ENCODE peak calls at places on chromosomes 2 and 18, in four cellular contexts. H is CD8-positive, alpha-beta T cell; R is fibroblast of pulmonary artery; I is suprapubic skin. J is an unnamed sample.

GRCh38 chr2:195573314-195573713 is 83.7 kb upstream of the SLC39A10 start:
- DNase-seq in H (no peak), R (no peak), I (no peak), J (no peak)

GRCh38 chr2:229237270-229237669 is 33.8 kb downstream of the PID1 start:
- DNase-seq in H (no peak), R (no peak), I (no peak), J (no peak)

GRCh38 chr2:46655551-46656436 is 176.4 kb downstream of the TMEM247 start:
- DNase-seq in H (no peak), R (peak; percentile 68), I (no peak), J (no peak)

GRCh38 chr2:135052042-135052876 is at the start of gene RAB3GAP1:
- DNase-seq in H (peak; percentile 91), R (peak; percentile 84), I (peak; percentile 84), J (peak; percentile 86)

GRCh38 chr18:10207682-10208081 is 246.8 kb upstream of the APCDD1 start:
- DNase-seq in H (no peak), R (no peak), I (no peak), J (no peak)

GRCh38 chr2:68594674-68595492 is 48.5 kb upstream of the PROKR1 start:
- DNase-seq in H (peak; percentile 68), R (peak; percentile 53), I (no peak), J (peak; percentile 50)

GRCh38 chr2:102053096-102053495 is 61.3 kb downstream of the IL1R2 start:
- DNase-seq in H (no peak), R (no peak), I (no peak), J (no peak)

GRCh38 chr18:44765451-44765850 is 84.8 kb downstream of the SETBP1 start:
- DNase-seq in H (no peak), R (no peak), I (no peak), J (no peak)

GRCh38 chr2:187580462-187581124 is 26.4 kb upstream of the TFPI start:
- DNase-seq in H (no peak), R (peak; percentile 90), I (no peak), J (peak; percentile 46)

GRCh38 chr2:180944372-180944771 is 36.0 kb upstream of the UBE2E3 start:
- DNase-seq in H (no peak), R (no peak), I (no peak), J (no peak)

GRCh38 chr2:30584116-30584515 is 137.1 kb downstream of the LCLAT1 start:
- DNase-seq in H (no peak), R (no peak), I (no peak), J (no peak)

GRCh38 chr2:186518945-186519344 is 32.9 kb downstream of the ZC3H15 start:
- DNase-seq in H (no peak), R (peak; percentile 83), I (no peak), J (no peak)

GRCh38 chr2:9657083-9657482 is 26.3 kb upstream of the YWHAQ start:
- DNase-seq in H (no peak), R (no peak), I (no peak), J (no peak)

GRCh38 chr2:100954044-100954420 is 48.1 kb upstream of the RPL31 start:
- DNase-seq in H (no peak), R (no peak), I (no peak), J (no peak)

GRCh38 chr18:66013976-66014375 is 263.2 kb downstream of the CDH7 start:
- DNase-seq in H (no peak), R (peak; percentile 0), I (no peak), J (no peak)

GRCh38 chr2:31937741-31938140 is 73.1 kb downstream of the MEMO1 start:
- DNase-seq in H (no peak), R (peak; percentile 13), I (no peak), J (no peak)

GRCh38 chr2:73436019-73436418 is 50.4 kb downstream of the ALMS1 start:
- DNase-seq in H (no peak), R (no peak), I (no peak), J (no peak)

GRCh38 chr2:53028746-53029423 is 738.7 kb upstream of the CHAC2 start:
- DNase-seq in H (no peak), R (no peak), I (no peak), J (no peak)

GRCh38 chr2:241314181-241314932 is 1.1 kb downstream of the HDLBP start:
- DNase-seq in H (no peak), R (peak; percentile 69), I (no peak), J (no peak)

GRCh38 chr2:159249955-159250723 is 36.4 kb downstream of the WDSUB1 start:
- DNase-seq in H (no peak), R (peak; percentile 73), I (no peak), J (peak; percentile 86)

GRCh38 chr2:216545359-216545758 is 46.7 kb downstream of the RPL37A start:
- DNase-seq in H (no peak), R (no peak), I (no peak), J (no peak)

GRCh38 chr18:58385472-58385871 is 243.4 kb downstream of the ALPK2 start:
- DNase-seq in H (no peak), R (no peak), I (no peak), J (no peak)

GRCh38 chr2:10659898-10660568 is 29.7 kb downstream of the NOL10 start:
- DNase-seq in H (no peak), R (peak; percentile 82), I (no peak), J (peak; percentile 4)

GRCh38 chr18:59006461-59007067 is 133.1 kb upstream of the SEC11C start:
- DNase-seq in H (no peak), R (peak; percentile 79), I (peak; percentile 20), J (no peak)

GRCh38 chr2:199704358-199705238 is 146.4 kb downstream of the FTCDNL1 start:
- DNase-seq in H (no peak), R (peak; percentile 18), I (no peak), J (peak; percentile 32)

GRCh38 chr18:3721771-3722661 is 272.0 kb downstream of the TGIF1 start:
- DNase-seq in H (no peak), R (no peak), I (no peak), J (no peak)

GRCh38 chr2:85353876-85354285 is 447 bp downstream of the RETSAT start:
- DNase-seq in H (no peak), R (peak; percentile 27), I (no peak), J (no peak)

GRCh38 chr2:85355521-85355920 is 952 bp downstream of the ELMOD3 start:
- DNase-seq in H (no peak), R (no peak), I (no peak), J (no peak)

GRCh38 chr2:85356186-85356585 is 1.6 kb downstream of the ELMOD3 start:
- DNase-seq in H (no peak), R (no peak), I (no peak), J (no peak)

GRCh38 chr2:85355073-85355410 is 473 bp downstream of the ELMOD3 start:
- DNase-seq in H (no peak), R (no peak), I (no peak), J (no peak)

GRCh38 chr2:85354286-85355072 is at the start of the genes ELMOD3 and RETSAT:
- DNase-seq in H (peak; percentile 95), R (peak; percentile 100), I (peak; percentile 98), J (peak; percentile 99)
- H3K4me3 ChIP-seq in H (peak within 1 kb of the TSS; percentile 94), R (peak within 1 kb of the TSS; percentile 97), I (peak within 1 kb of the TSS; percentile 60), J (peak within 1 kb of the TSS; percentile 82)

DNA sequence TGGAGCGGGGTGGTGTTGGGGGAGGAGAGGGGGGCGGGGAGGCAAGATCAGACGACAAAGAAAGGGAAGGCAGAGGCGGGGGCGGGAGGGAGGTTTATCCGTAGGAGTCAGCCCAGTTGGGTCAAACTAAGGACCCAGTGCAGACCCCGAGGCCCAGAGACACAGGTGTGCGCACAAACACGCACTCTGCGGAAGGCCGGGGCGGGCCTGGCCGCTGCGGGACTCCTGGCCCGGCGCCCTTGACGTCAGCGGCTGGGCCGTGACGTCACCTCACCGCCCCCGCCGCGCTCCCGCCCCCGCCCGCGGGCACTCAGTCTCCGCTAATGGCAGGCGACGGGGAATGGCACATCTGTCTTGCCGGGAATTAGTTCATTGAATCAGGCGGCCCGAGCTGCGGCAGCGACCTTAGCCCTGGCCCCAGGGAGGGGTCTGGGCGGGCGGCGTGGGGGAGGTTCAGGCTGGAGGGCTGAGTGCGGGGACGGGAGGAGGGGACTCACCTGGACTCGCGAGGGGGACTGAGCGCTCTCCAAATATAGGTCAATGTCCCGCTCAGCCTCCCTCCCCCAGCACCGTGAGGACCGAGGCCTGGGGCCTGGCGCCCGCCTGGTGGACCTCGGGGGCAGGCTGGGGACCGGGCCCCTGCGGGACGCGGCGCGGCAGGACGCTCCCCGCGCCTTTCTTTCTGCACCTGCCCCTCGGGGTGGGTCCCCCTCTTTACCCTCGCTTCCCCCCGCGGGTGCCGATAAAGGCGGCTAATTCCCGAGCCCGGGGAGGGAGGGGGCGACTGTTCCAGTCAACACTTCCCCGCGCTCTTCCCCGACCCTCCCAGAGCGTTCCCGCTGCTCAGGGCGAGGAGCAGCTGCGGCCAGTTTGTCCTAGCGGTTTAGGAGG is 15.5 kb upstream of the ECEL1 start:
- DNase-seq in H (no peak), R (peak; percentile 38), I (no peak), J (no peak)
- H3K4me3 ChIP-seq in H (peak overlapping the region; percentile 30), R (no peak overlapping the region), I (peak overlapping the region; percentile 38), J (no peak overlapping the region)

GRCh38 chr2:113225505-113226259 is 51.9 kb downstream of the PSD4 start:
- DNase-seq in H (no peak), R (peak; percentile 29), I (no peak), J (no peak)
- H3K4me3 ChIP-seq in H (no peak overlapping the region), R (no peak overlapping the region), I (no peak overlapping the region), J (no peak overlapping the region)

GRCh38 chr2:43160778-43161177 is 65.6 kb downstream of the ZFP36L2 start:
- DNase-seq in H (no peak), R (no peak), I (no peak), J (no peak)

GRCh38 chr2:43159797-43160196 is 66.6 kb downstream of the ZFP36L2 start:
- DNase-seq in H (no peak), R (no peak), I (no peak), J (no peak)

GRCh38 chr2:43157506-43158232 is 68.7 kb downstream of the ZFP36L2 start:
- DNase-seq in H (no peak), R (no peak), I (no peak), J (no peak)

GRCh38 chr2:43155842-43156511 is 70.4 kb downstream of the ZFP36L2 start:
- DNase-seq in H (no peak), R (no peak), I (no peak), J (no peak)

DNA sequence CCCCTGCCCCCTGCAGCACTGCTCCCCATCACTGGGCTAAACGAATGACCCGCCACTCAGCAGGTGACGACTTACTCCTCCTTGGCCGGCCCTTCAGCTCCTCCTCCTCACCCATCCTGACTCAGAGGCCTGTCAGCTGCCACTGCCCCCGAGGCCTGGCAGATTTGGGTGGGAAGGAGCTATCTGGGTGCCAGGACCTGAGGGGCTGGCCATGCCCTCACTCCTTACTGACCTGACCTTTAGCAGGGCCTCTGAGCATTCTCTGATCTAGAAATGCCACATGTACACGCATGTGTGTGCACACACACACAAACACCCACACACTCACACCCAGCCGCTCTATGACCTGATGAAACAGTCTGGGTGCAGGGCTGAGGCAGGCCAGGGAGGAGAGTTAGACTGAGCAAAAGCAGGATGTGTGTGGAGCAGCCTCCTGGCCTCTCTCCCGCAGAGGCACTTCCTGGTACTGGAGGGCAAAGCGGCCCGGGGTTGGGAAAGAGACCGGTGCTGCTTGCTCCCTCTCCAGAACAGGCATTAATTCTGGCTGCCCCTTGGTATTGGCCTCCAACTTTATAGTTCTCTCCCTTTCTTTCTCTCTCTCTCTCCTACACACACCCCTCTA is 68.0 kb downstream of the ZFP36L2 start:
- DNase-seq in H (peak; percentile 81), R (peak; percentile 83), I (peak; percentile 89), J (peak; percentile 50)
- H3K4me3 ChIP-seq in H (peak overlapping the region; percentile 16), R (no peak overlapping the region), I (no peak overlapping the region), J (no peak overlapping the region)